ENCODE peak calls at places on chromosome 12, in six cellular contexts. V is IMR-90, A is tibial artery, U is esophagus muscularis mucosa, E is mucosa of descending colon, W is lower lobe of right lung. D is an unnamed sample. For H3K9me3, the result is how much of the 10 kb centered on the place peaks cover.

GRCh38 chr12:123108682-123109066 is 42.2 kb downstream of the PITPNM2 start:
- DNase-seq in W (no peak), V (no peak), E (no peak), A (no peak), U (no peak), D (no peak)

GRCh38 chr12:120211904-120212283 is 11.0 kb upstream of the RPLP0 start:
- DNase-seq in V (no peak), U (no peak), W (no peak), A (no peak), E (peak), D (no peak)

GRCh38 chr12:104410786-104411185 is 46.0 kb upstream of the CHST11 start:
- DNase-seq in A (no peak), E (no peak), V (peak), U (no peak), W (no peak), D (no peak)

GRCh38 chr12:75706786-75707605 is 195.6 kb upstream of the KRR1 start:
- DNase-seq in E (no peak), W (no peak), U (no peak), A (no peak), V (peak), D (no peak)

GRCh38 chr12:65526311-65526710 is 247.8 kb downstream of the MSRB3 start:
- DNase-seq in U (no peak), E (no peak), A (no peak), V (peak), W (no peak), D (no peak)

GRCh38 chr12:5186715-5187114 is 143.0 kb downstream of the KCNA5 start:
- DNase-seq in U (no peak), W (no peak), V (no peak), E (no peak), A (no peak), D (no peak)

GRCh38 chr12:118183711-118184110 is 47.8 kb downstream of the PEBP1 start:
- DNase-seq in W (no peak), U (no peak), A (no peak), V (no peak), E (no peak), D (no peak)

GRCh38 chr12:946656-947055 is 2.8 kb downstream of the RAD52 start:
- DNase-seq in U (no peak), W (no peak), E (no peak), A (no peak), V (peak), D (no peak)

GRCh38 chr12:59096246-59096645 is 175.9 kb upstream of the LRIG3 start:
- DNase-seq in W (no peak), E (no peak), V (no peak), U (no peak), A (no peak), D (no peak)

GRCh38 chr12:115988193-115988592 is 289.3 kb downstream of the MED13L start:
- DNase-seq in E (no peak), V (no peak), W (no peak), A (no peak), U (no peak), D (no peak)

GRCh38 chr12:2382391-2383155 is 329.8 kb downstream of the CACNA1C start:
- DNase-seq in E (no peak), V (peak), U (no peak), W (no peak), A (no peak), D (no peak)

GRCh38 chr12:124687695-124688301 is 120.4 kb upstream of the NCOR2 start:
- DNase-seq in A (no peak), E (no peak), V (no peak), W (no peak), U (no peak), D (no peak)

GRCh38 chr12:124928095-124928911 is 13.9 kb upstream of the UBC start:
- DNase-seq in W (peak), V (peak), E (peak), U (no peak), A (peak), D (peak)

GRCh38 chr12:105227879-105228278 is 8.1 kb downstream of the APPL2 start:
- DNase-seq in V (peak), U (no peak), W (no peak), E (no peak), A (no peak), D (no peak)

GRCh38 chr12:55336002-55336401 is 5.5 kb downstream of the OR6C3 start:
- DNase-seq in W (no peak), E (peak), U (no peak), A (no peak), V (no peak), D (no peak)

GRCh38 chr12:120262852-120263724 is 2.4 kb downstream of the PXN start:
- DNase-seq in E (no peak), U (no peak), V (no peak), W (no peak), A (no peak), D (no peak)

GRCh38 chr12:44372259-44372658 is 503.9 kb downstream of the NELL2 start:
- DNase-seq in A (no peak), E (no peak), U (no peak), W (no peak), V (peak), D (no peak)

GRCh38 chr12:38664661-38665269 is 240.6 kb downstream of the CPNE8 start:
- DNase-seq in U (no peak), V (no peak), W (no peak), E (no peak), A (no peak), D (peak)

GRCh38 chr12:6961278-6961694 is 9.2 kb downstream of the PHB2 start:
- DNase-seq in E (peak), U (no peak), V (no peak), A (peak), W (peak), D (peak)

GRCh38 chr12:43453761-43454160 is 98.2 kb downstream of the ADAMTS20 start:
- DNase-seq in E (no peak), A (no peak), V (no peak), W (no peak), U (no peak), D (no peak)

GRCh38 chr12:46874642-46875041 is 48.8 kb upstream of the SLC38A4 start:
- DNase-seq in W (no peak), E (no peak), V (peak), U (no peak), A (no peak), D (no peak)

GRCh38 chr12:27898022-27898421 is 74.5 kb downstream of the PTHLH start:
- DNase-seq in U (no peak), A (no peak), V (no peak), W (no peak), E (no peak), D (no peak)

GRCh38 chr12:49170924-49171323 is 18.0 kb downstream of the TUBA1A start:
- DNase-seq in U (no peak), E (no peak), A (no peak), V (no peak), W (no peak), D (no peak)

GRCh38 chr12:71955946-71956345 is 17.3 kb downstream of the TPH2 start:
- DNase-seq in V (peak), W (no peak), E (no peak), U (no peak), A (no peak), D (no peak)

GRCh38 chr12:7131502-7131866 is 1.3 kb downstream of the CLSTN3 start:
- DNase-seq in A (no peak), V (no peak), W (no peak), E (no peak), U (no peak), D (no peak)

GRCh38 chr12:21336656-21337055 is 1.9 kb upstream of the SLCO1A2 start:
- DNase-seq in V (no peak), W (no peak), U (no peak), A (no peak), E (no peak), D (no peak)

GRCh38 chr12:104213952-104214351 is 1.6 kb upstream of the TXNRD1 start:
- DNase-seq in W (no peak), E (no peak), V (peak), A (no peak), U (no peak), D (no peak)

GRCh38 chr12:110337912-110338710 is 57.1 kb downstream of the ATP2A2 start:
- DNase-seq in V (no peak), A (no peak), E (no peak), U (peak), W (no peak), D (no peak)

GRCh38 chr12:22974865-22975264 is 349.9 kb downstream of the ETNK1 start:
- DNase-seq in V (peak), W (no peak), A (no peak), U (no peak), E (no peak), D (no peak)

GRCh38 chr12:26938660-26939185 is 453 bp downstream of the FGFR1OP2 start:
- DNase-seq in E (no peak), U (no peak), W (no peak), A (peak), V (no peak), D (no peak)

GRCh38 chr12:105534068-105534467 is 203.6 kb downstream of the C12orf75 start:
- DNase-seq in W (no peak), A (no peak), E (no peak), V (no peak), U (no peak), D (no peak)

GRCh38 chr12:7354521-7354920 is 50.6 kb downstream of the ACSM4 start:
- DNase-seq in A (no peak), W (no peak), U (no peak), E (no peak), V (no peak), D (no peak)

GRCh38 chr12:57118711-57119271 is 7.6 kb upstream of the STAT6 start:
- DNase-seq in E (no peak), W (no peak), V (peak), U (no peak), A (no peak), D (no peak)

GRCh38 chr12:92729773-92730305 is 27.1 kb downstream of the PLEKHG7 start:
- DNase-seq in W (no peak), U (no peak), E (no peak), A (no peak), V (no peak), D (no peak)

GRCh38 chr12:118025168-118025567 is 8.7 kb downstream of the RFC5 start:
- DNase-seq in E (no peak), W (no peak), V (no peak), A (no peak), U (no peak), D (no peak)

GRCh38 chr12:553216-554000 is 93.7 kb downstream of the B4GALNT3 start:
- DNase-seq in U (no peak), V (no peak), A (no peak), E (no peak), W (no peak), D (no peak)

GRCh38 chr12:96361074-96361473 is 39.2 kb downstream of the CDK17 start:
- DNase-seq in U (no peak), E (no peak), W (no peak), A (no peak), V (no peak), D (no peak)

GRCh38 chr12:50913224-50913623 is 39.1 kb upstream of the HIGD1C start:
- DNase-seq in E (no peak), W (no peak), U (no peak), V (no peak), A (no peak), D (no peak)
- H3K9me3 ChIP-seq in E (under half), W (under half), U (under half), V (under half), A (under half), D (under half)

GRCh38 chr12:77202457-77203060 is 137.2 kb upstream of the E2F7 start:
- DNase-seq in W (no peak), E (no peak), U (no peak), V (no peak), A (no peak), D (no peak)
- H3K9me3 ChIP-seq in W (under half), E (under half), U (under half), V (under half), A (under half), D (under half)

DNA sequence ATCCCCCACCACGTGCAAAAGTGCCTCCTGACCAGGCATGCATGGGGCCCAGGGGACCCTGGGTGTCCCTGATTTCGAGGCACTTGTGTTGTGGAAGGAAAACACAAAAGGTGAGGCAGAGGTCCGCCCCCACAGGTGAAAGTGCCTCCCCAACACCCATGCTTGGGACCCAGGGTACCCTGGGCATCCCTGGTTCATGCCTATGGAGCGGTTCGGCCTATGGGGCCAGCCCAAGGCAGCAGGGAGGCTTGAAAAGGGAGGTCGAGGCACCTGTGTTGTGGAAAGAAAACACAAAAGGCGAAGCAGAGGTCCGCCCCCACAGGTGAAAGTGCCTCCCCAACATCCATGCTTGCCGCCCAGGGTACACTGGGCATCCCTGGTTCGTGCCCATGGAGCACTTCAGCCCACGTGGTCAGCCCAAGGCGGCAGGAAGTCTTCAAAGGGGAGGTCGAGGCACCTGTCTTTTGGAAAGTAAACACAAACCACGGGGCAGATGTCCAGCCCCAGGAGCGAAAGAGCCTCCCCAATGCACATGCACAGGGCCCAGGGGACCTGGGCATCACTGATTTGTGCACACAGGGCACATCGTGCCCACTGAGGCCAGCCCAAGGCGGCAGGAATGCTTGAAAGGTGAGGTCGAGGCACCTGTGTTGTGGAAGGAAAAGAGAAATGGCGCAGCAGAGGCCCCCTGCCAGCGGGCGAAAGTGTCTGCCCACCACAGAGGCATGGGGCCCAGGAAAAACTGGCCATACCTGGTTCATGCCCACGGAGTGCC is 375.5 kb downstream of the ALG10 start:
- DNase-seq in V (no peak), W (peak), A (peak), E (peak), U (peak), D (peak)
- H3K9me3 ChIP-seq in V (half or more), W (under half), A (under half), E (half or more), U (under half), D (under half)

DNA sequence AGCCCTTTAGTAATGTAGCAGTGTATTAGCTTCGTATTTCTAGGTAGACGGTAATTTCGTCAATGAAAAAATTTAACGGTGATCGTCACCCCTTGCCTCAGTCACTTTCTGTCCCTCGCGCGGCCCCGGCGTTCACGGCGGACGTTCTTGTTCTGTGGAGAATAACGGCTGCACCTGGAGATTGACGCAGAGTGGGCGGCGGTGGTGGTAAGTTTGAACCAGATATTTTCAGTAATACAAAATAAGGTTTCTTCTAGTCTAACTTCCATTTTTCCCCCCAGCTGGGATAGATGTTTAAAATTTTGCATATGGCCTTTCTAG is 341 bp downstream of the ZNF10 start:
- DNase-seq in V (no peak), A (peak), U (no peak), E (peak), W (peak), D (peak)
- H3K9me3 ChIP-seq in V (under half), A (under half), U (under half), E (half or more), W (half or more), D (half or more)

GRCh38 chr12:132951649-132952048 is 4.5 kb downstream of the ZNF605 start:
- DNase-seq in E (no peak), U (no peak), W (no peak), V (no peak), A (no peak), D (no peak)

GRCh38 chr12:132953771-132954170 is 2.3 kb downstream of the ZNF605 start:
- DNase-seq in U (no peak), V (no peak), E (no peak), A (no peak), W (no peak), D (no peak)

GRCh38 chr12:132953163-132953425 is 3.0 kb downstream of the ZNF605 start:
- DNase-seq in E (no peak), W (no peak), U (no peak), A (no peak), V (no peak), D (no peak)

GRCh38 chr12:132950844-132951535 is 5.1 kb downstream of the ZNF605 start:
- DNase-seq in V (no peak), A (no peak), W (no peak), E (no peak), U (no peak), D (no peak)

GRCh38 chr12:132952371-132953162 is 3.5 kb downstream of the ZNF605 start:
- DNase-seq in V (no peak), W (no peak), A (no peak), E (no peak), U (no peak), D (no peak)
- H3K9me3 ChIP-seq in V (half or more), W (under half), A (under half), E (half or more), U (under half), D (under half)

DNA sequence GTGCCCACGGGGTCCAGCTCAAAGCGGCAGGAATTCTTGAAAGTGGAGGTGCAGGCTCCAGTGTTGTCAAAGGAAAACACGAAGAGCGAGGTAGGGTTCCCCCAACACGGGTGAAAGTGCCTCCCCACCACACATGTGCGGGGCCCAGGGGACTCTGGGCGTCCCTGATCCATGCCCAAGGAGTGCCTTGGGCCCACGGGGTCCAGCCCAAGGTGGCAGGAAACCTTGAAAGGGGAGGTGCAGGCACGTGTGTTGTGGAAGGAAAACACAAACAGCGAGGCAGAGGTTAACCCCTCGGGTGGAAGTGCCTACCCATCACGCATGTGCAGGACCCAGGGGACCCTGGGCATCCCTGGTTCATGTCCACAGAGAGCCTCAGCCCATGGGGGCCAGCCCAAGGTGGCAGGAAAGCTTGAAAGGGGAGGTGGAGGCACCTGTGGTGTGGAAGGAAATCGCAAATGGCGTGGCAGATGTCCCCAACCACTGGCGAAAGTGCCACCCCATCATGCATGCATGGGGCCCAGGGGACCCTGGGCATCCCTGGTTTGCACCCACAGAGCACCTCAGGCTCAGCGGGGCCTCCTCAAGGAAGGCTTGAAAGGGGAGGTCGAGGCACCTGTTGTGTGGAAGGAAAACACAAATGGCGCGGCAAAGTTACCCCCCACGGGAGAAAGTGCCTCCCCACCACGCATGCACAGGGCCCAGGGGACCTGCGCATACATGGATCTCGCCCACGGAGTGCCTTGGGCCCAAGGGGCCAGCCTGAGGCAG is 584.6 kb downstream of the ALG10 start:
- DNase-seq in U (peak), A (no peak), E (peak), W (peak), V (no peak), D (no peak)
- H3K9me3 ChIP-seq in U (under half), A (under half), E (half or more), W (under half), V (under half), D (under half)

DNA sequence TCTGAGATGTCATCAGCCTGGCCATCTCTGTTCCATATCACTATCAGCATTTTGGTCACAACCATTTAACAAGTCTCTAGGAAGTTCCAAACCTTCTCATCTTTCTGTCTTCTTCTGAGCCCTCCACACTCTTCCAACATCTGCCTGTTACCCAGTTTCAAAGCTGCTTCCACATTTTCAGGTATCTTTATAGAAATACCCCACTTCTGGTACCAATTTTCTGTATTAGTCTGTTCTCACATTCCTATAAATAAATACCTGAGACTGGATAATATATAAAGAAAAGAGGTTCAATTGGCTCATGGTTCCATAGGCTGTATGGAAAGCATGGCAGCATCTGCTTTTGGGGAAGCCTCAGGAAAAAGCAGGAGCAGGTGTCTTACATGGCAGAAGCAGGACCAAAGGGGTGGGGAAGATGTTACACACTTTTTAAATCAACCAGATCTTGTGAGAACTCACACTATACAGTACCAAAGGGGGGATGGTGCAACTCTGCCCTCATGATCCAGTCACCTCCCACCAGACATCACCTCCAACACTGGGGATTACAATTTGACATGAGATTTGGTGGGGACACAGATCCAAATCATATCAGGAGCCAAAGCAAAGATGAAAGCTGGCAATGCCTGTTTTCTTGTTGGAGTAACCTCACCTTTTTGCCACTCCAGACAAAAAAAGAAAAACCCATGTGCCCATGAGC is 37.4 kb downstream of the CREBL2 start:
- DNase-seq in A (no peak), W (no peak), U (no peak), V (no peak), E (no peak), D (no peak)
- H3K9me3 ChIP-seq in A (under half), W (under half), U (under half), V (under half), E (under half), D (under half)